ENCODE peak calls at places on chromosomes 13 and 19, in four cellular contexts. T is GM12878, N is HepG2, J is HEK293T. A is an unnamed sample.

GRCh38 chr13:51729853-51730553 is 74.0 kb downstream of the DHRS12 start:
- DNase-seq in N (peak; percentile 70), T (no peak), J (no peak), A (no peak)

GRCh38 chr13:23506071-23506820 is 64.0 kb upstream of the TNFRSF19 start:
- DNase-seq in J (no peak), T (no peak), N (no peak), A (no peak)

GRCh38 chr19:4911786-4912672 is 2.7 kb downstream of the UHRF1 start:
- DNase-seq in J (peak; percentile 60), T (no peak), N (peak; percentile 40), A (peak; percentile 62)

GRCh38 chr19:56601375-56601774 is 6.3 kb downstream of the ZNF71 start:
- DNase-seq in J (no peak), T (no peak), N (no peak), A (no peak)

GRCh38 chr19:30089086-30089665 is 147.1 kb downstream of the URI1 start:
- DNase-seq in T (no peak), J (no peak), N (no peak), A (no peak)

GRCh38 chr19:497861-498590 is 1.7 kb downstream of the MADCAM1 start:
- DNase-seq in J (no peak), N (no peak), T (no peak), A (no peak)

GRCh38 chr19:342801-343421 is 1.7 kb downstream of the MIER2 start:
- DNase-seq in T (peak; percentile 15), N (no peak), J (no peak), A (peak; percentile 69)

GRCh38 chr13:39596685-39597084 is 6.3 kb downstream of the LHFPL6 start:
- DNase-seq in T (no peak), N (no peak), J (no peak), A (no peak)

GRCh38 chr13:111437856-111438547 is 117.6 kb downstream of the TEX29 start:
- DNase-seq in J (no peak), N (no peak), T (no peak), A (no peak)

GRCh38 chr13:76500894-76501293 is 385.3 kb downstream of the KCTD12 start:
- DNase-seq in T (no peak), J (no peak), N (no peak), A (no peak)

GRCh38 chr13:32987462-32987861 is 28.8 kb upstream of the KL start:
- DNase-seq in N (no peak), J (no peak), T (no peak), A (no peak)

GRCh38 chr13:32986552-32986951 is 29.7 kb upstream of the KL start:
- DNase-seq in J (no peak), N (no peak), T (no peak), A (no peak)

GRCh38 chr13:32989331-32989730 is 26.9 kb upstream of the KL start:
- DNase-seq in N (no peak), J (no peak), T (no peak), A (no peak)

GRCh38 chr13:32984857-32985626 is 31.2 kb upstream of the KL start:
- DNase-seq in J (no peak), N (no peak), T (no peak), A (no peak)

GRCh38 chr13:32988588-32989256 is 27.5 kb upstream of the KL start:
- DNase-seq in J (no peak), N (no peak), T (no peak), A (no peak)
- TF ChIP-seq TARDBP in J (no peak), N (no peak), T (no peak), A (no peak)

GRCh38 chr19:42033413-42033812 is 36.6 kb downstream of the GRIK5 start:
- DNase-seq in J (no peak), N (no peak), T (no peak), A (no peak)

GRCh38 chr19:42037649-42038048 is 32.4 kb downstream of the GRIK5 start:
- DNase-seq in T (no peak), N (no peak), J (no peak), A (no peak)

GRCh38 chr19:42042455-42043170 is 27.4 kb downstream of the GRIK5 start:
- DNase-seq in T (no peak), J (no peak), N (no peak), A (no peak)

GRCh38 chr19:42040031-42040430 is 30.0 kb downstream of the GRIK5 start:
- DNase-seq in T (no peak), J (no peak), N (no peak), A (no peak)

DNA sequence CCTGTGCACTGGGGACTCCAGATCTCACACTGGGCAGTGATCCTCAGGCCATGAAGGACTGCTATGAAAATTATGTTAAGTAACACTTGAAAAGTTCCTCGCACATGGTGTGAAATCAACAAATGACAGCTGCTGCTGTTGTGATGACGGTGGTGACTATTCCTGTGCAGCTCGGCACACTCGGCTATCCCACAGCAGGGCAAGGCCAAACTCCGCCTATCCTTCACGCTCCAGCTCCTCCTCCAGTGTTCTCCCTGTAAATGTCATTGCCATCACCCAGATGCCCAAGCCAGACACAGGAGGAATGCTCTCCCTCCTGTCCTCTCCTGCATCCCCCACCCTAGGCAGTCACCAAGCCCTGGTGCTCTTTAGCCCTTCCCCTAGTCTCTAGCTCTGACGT is 31.3 kb downstream of the GRIK5 start:
- DNase-seq in T (no peak), J (no peak), N (no peak), A (no peak)
- TF ChIP-seq TARDBP in T (no peak), J (no peak), N (no peak), A (no peak)

DNA sequence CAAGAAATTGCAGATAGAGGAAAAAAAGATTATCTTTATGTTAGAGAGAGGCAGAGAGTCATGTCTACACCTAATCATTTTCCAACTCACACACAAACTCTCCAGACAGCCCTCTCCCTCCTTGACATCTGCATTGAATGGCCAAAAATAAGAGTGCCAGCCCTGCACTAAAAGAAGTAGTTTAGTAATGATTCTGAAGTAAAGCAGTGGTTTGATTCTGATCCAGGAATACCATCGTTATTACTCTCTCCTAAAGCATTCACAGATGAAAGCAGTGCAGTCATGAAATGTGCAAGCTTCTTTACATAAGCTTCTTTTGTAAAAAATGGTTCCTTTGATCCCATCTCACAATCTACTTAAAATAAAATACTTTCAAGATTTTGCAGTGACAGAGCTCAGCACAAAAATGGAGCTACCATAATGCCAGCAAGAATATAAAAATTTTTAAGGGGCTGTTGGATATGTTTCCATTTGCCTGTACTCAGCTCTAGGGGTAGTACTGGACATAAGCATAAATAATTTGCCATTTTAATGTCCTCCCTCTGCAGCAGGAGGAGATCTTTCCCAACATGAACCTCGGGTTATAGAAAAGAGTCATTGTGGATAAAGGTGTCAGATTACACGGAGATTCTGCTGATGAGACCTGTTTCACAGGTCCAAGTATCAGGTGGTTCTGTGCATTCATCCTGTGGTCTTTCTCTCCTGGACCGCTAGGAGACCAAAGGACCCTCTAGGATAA is 406.3 kb downstream of the DCT start:
- DNase-seq in N (no peak), T (no peak), J (no peak), A (no peak)
- TF ChIP-seq TARDBP in N (no peak), T (no peak), J (no peak), A (no peak)

DNA sequence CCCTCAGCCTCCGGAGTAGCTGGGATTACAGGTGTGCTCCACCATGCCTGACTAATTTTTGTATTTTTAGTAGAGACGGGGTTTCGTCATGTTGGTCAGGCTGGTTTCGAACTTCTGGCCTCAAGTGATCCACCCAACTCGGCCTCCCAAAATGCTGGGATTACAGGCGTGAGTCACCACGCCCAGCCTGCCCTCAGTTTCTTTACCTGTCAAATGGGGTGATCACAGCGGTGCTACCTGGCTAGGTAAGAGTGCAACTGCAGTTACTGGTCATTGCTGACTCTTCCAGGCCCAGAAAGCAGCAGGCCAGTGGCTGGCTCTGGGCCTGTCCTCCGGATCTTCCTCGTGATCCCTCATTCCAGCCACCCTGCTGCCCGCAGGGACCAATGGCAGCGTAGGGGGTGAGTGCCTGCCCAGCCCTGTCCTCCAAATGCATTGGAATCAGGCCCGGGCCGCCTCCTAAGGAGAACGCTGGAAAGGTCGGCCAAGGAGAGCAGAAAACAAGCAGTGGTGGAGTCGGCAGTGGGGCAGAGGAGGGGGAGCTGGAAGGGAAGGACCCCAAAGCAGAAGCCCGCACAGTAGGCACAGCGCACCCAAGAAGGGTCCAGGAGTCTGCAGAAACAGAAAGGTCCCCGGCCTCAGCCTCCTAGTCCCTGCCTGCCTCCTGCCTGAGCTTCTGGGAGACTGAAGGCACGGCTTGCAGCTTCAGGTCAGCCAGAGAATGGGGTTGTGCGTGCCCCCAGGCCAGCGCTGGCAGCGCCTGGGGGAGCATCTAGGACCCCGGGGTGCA is 1.8 kb upstream of the SLC27A1 start:
- DNase-seq in J (no peak), N (no peak), T (no peak), A (no peak)
- TF ChIP-seq TARDBP in J (no peak), N (no peak), T (no peak), A (no peak)

DNA sequence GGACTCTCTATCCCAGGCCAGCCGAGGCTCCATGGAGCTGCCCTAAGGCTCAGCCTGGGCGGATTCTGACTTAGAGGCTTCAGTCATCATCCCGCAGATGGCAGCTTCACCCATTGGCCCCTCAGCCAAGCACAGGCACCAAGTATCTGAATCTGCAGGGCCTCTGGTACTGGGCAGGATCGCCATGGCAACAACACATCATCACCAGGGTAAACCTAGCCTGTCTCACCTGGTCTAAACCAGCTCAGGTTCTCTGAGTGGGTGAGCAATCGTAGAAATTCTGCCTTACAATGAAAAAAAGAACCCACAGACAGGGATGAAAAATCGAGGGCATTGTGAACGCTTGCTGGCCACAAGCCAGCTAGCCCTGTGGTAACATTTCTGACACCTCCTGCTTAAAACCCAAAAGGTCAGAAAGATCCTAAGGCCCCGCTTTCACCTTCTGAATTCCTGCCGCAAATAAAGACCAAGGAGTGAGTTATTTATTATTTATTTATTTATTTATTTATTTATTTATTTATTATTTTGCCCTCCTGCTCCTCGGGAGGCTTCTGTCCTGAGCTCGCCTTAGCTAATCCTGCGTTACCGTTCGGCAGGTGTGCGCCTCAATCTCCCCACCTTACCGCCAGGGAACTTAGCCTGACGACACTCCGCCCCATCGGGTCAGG is 12.0 kb upstream of the CEACAM21 start:
- DNase-seq in J (no peak), T (no peak), N (no peak), A (no peak)
- TF ChIP-seq TARDBP in J (no peak), T (no peak), N (no peak), A (no peak)

DNA sequence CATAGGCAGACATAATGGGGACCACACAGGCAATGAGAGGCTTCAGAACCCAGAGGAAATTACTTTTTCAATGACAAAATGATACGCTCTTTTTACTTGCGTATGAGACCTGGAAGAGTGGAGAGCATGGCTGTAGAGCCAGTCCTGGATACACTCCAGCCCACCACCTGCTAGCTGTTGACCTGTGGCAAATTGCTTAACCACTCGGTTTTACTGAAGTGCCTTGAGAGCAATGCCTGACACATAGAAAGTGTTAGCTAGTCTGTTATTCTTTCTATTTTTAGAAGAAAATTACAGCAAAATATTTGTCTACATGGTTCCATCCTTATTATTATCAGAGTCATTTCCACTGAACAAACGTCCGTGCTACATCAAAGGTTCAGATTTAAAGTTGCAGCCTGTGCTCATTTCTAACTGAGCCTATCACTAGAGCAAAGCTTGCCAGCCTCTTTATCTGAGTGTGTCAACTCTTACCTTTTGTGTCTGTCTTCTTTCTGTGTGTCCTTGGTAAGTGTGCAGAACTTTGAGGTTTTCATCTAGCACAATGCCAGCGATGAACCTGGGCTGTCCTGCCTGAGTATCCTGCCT is 9.6 kb upstream of the GPR183 start:
- DNase-seq in J (no peak), N (no peak), T (no peak), A (no peak)
- TF ChIP-seq TARDBP in J (no peak), N (no peak), T (no peak), A (no peak)

GRCh38 chr19:13781547-13781946 is 7.3 kb downstream of the C19orf53 start:
- DNase-seq in T (no peak), N (no peak), J (peak; percentile 55), A (peak; percentile 77)
- TF ChIP-seq TARDBP in T (no peak), N (no peak), J (no peak), A (no peak)

GRCh38 chr13:80084086-80084676 is 256.7 kb downstream of the SPRY2 start:
- DNase-seq in T (no peak), N (no peak), J (peak; percentile 39), A (no peak)
- TF ChIP-seq TARDBP in T (no peak), N (no peak), J (no peak), A (no peak)